ENCODE peak calls at places on chromosome 18, in six cellular contexts. N is suprapubic skin, O is GM12878, A is SK-N-SH, Q is H1, C is breast epithelium. S is an unnamed sample. For H3K36me3, the result is how much of the 10 kb centered on the place peaks cover.

GRCh38 chr18:47254341-47254939 is 3.0 kb upstream of the SKOR2 start:
- DNase-seq in N (no peak), O (no peak), A (no peak), Q (no peak), C (no peak), S (no peak)

GRCh38 chr18:76445741-76446232 is 49.3 kb downstream of the ZNF516 start:
- DNase-seq in N (peak), O (no peak), A (peak), Q (no peak), C (no peak), S (no peak)

GRCh38 chr18:56000041-56000440 is 412.0 kb upstream of the TCF4 start:
- DNase-seq in N (no peak), O (no peak), A (no peak), Q (no peak), C (no peak), S (no peak)

GRCh38 chr18:39523281-39523680 is 1957.7 kb upstream of the CELF4 start:
- DNase-seq in N (no peak), O (no peak), A (no peak), Q (no peak), C (no peak), S (no peak)

GRCh38 chr18:70450658-70451253 is 161.9 kb downstream of the SOCS6 start:
- DNase-seq in N (no peak), O (no peak), A (peak), Q (no peak), C (no peak), S (no peak)

GRCh38 chr18:67104700-67105284 is 411.7 kb downstream of the DSEL start:
- DNase-seq in N (no peak), O (no peak), A (peak), Q (peak), C (no peak), S (peak)

GRCh38 chr18:46155652-46156051 is 51.5 kb downstream of the HAUS1 start:
- DNase-seq in N (no peak), O (no peak), A (no peak), Q (no peak), C (no peak), S (no peak)

GRCh38 chr18:44651453-44651852 is 29.2 kb upstream of the SETBP1 start:
- DNase-seq in N (no peak), O (no peak), A (no peak), Q (no peak), C (no peak), S (no peak)

GRCh38 chr18:6203791-6204190 is 210.9 kb downstream of the L3MBTL4 start:
- DNase-seq in N (peak), O (no peak), A (no peak), Q (no peak), C (no peak), S (no peak)

GRCh38 chr18:76491436-76491800 is 3.6 kb downstream of the ZNF516 start:
- DNase-seq in N (no peak), O (no peak), A (peak), Q (no peak), C (peak), S (no peak)

GRCh38 chr18:47407736-47408135 is 156.3 kb upstream of the SKOR2 start:
- DNase-seq in N (no peak), O (no peak), A (no peak), Q (no peak), C (no peak), S (no peak)

GRCh38 chr18:32271649-32272324 is 81.9 kb downstream of the MEP1B start:
- DNase-seq in N (no peak), O (no peak), A (peak), Q (no peak), C (no peak), S (peak)

GRCh38 chr18:62496262-62496661 is 26.6 kb upstream of the ZCCHC2 start:
- DNase-seq in N (no peak), O (no peak), A (no peak), Q (no peak), C (no peak), S (no peak)

GRCh38 chr18:6734746-6735430 is 5.4 kb downstream of the ARHGAP28 start:
- DNase-seq in N (no peak), O (no peak), A (peak), Q (no peak), C (no peak), S (no peak)

GRCh38 chr18:5317186-5317585 is 21.7 kb upstream of the ZBTB14 start:
- DNase-seq in N (no peak), O (no peak), A (no peak), Q (no peak), C (no peak), S (no peak)

GRCh38 chr18:25005602-25006375 is 346.2 kb downstream of the ZNF521 start:
- DNase-seq in N (no peak), O (no peak), A (no peak), Q (no peak), C (no peak), S (no peak)

GRCh38 chr18:75162467-75162866 is 46.5 kb downstream of the PTGR3 start:
- DNase-seq in N (no peak), O (no peak), A (no peak), Q (no peak), C (no peak), S (no peak)

GRCh38 chr18:31237142-31237541 is 74.5 kb upstream of the DSC1 start:
- DNase-seq in N (no peak), O (no peak), A (no peak), Q (no peak), C (no peak), S (no peak)

GRCh38 chr18:46939337-46939963 is 22.0 kb downstream of the KATNAL2 start:
- DNase-seq in N (no peak), O (no peak), A (no peak), Q (no peak), C (no peak), S (no peak)

GRCh38 chr18:10025756-10026290 is 112.0 kb downstream of the VAPA start:
- DNase-seq in N (peak), O (no peak), A (no peak), Q (no peak), C (no peak), S (no peak)

GRCh38 chr18:23226930-23227728 is 91.8 kb downstream of the CABLES1 start:
- DNase-seq in N (no peak), O (no peak), A (no peak), Q (no peak), C (no peak), S (no peak)

GRCh38 chr18:62249478-62250097 is 62.5 kb downstream of the RELCH start:
- DNase-seq in N (peak), O (peak), A (peak), Q (no peak), C (peak), S (peak)

GRCh38 chr18:58370662-58371061 is 258.2 kb downstream of the ALPK2 start:
- DNase-seq in N (no peak), O (no peak), A (no peak), Q (no peak), C (no peak), S (no peak)

GRCh38 chr18:58373486-58373885 is 255.4 kb downstream of the ALPK2 start:
- DNase-seq in N (no peak), O (no peak), A (no peak), Q (no peak), C (no peak), S (no peak)

GRCh38 chr18:58378411-58378820 is 250.5 kb downstream of the ALPK2 start:
- DNase-seq in N (no peak), O (no peak), A (no peak), Q (no peak), C (no peak), S (no peak)

GRCh38 chr18:58378980-58379379 is 249.9 kb downstream of the ALPK2 start:
- DNase-seq in N (no peak), O (no peak), A (no peak), Q (no peak), C (no peak), S (no peak)

DNA sequence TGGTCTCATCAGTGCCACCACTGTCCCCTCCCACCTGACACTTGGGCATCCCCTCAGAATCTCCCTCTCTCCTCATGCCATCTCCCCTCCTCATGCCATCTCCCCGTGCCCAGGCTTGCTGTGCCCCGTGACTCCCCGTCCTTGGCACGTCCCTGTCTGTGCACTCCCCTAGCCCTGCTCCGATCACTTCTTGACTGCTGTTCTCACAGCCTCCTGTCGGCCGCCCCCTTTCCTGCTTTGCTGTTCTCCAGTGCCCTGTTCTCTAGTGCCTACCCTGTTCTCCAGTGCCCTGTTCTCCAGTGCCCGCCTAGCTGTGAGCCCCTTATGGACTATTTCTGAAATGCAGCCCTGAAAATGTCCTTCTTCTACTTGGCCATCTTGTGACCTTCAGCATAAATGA is 253.8 kb downstream of the ALPK2 start:
- DNase-seq in N (no peak), O (no peak), A (no peak), Q (no peak), C (no peak), S (no peak)
- H3K36me3 ChIP-seq in N (under half), O (under half), A (under half), Q (half or more), C (under half), S (under half)

DNA sequence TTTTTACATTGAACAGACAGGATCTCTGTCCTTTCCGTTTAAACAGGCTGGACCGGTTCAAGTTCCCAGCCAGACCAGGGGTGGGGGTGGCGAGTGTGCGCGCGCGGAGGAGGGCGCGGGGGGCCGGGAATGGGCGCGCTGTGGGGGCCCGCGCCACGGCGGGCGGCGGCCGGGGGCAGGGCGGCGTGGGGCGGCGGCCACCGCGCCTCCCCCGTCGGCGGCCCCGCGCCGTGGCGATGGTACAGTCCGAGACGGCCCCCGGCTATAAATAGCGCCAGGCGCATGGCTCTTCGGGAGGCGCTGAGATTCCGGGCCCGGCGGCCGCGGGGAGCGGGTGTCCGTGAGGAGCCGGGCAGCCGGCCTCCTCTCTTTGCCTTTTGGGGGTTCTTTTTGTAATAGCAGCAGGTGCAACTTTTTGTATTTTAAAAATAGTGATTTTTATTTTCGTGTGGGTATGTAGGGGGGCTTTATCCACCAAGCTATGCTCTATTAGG is 434 bp upstream of the CELF4 start:
- DNase-seq in N (no peak), O (no peak), A (peak), Q (no peak), C (no peak), S (no peak)
- TF ChIP-seq POLR2AphosphoS5 in N (no peak), O (no peak), A (peak), Q (peak), C (no peak), S (no peak)

GRCh38 chr18:8366070-8366469 is 243.2 kb upstream of the RAB12 start:
- DNase-seq in N (no peak), O (no peak), A (no peak), Q (no peak), C (no peak), S (no peak)

GRCh38 chr18:8364385-8364784 is 244.9 kb upstream of the RAB12 start:
- DNase-seq in N (no peak), O (no peak), A (no peak), Q (no peak), C (no peak), S (no peak)

GRCh38 chr18:8365006-8365405 is 244.2 kb upstream of the RAB12 start:
- DNase-seq in N (no peak), O (no peak), A (no peak), Q (no peak), C (no peak), S (no peak)

GRCh38 chr18:8366656-8367055 is 242.6 kb upstream of the RAB12 start:
- DNase-seq in N (no peak), O (no peak), A (peak), Q (no peak), C (no peak), S (no peak)

DNA sequence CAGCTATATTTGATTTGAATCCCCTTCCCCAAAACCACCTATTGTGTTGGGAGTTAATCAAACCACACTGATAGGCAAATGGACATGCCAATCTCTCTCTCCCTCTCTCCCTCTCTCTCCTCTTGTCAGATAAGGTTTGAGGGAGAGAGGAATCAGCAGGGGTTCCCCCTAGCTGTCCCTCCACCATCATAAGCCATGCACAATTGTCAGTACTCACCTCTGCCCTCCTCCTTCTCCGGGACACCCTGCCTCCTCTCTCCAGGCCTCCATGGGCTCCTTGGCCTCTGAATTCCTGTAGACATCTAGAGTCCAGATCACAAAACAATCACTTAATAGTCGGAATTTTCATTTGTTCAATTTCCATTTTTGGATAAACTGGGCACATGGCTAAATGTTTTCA is 243.7 kb upstream of the RAB12 start:
- DNase-seq in N (no peak), O (no peak), A (no peak), Q (no peak), C (no peak), S (no peak)
- H3K36me3 ChIP-seq in N (under half), O (under half), A (under half), Q (under half), C (under half), S (under half)

DNA sequence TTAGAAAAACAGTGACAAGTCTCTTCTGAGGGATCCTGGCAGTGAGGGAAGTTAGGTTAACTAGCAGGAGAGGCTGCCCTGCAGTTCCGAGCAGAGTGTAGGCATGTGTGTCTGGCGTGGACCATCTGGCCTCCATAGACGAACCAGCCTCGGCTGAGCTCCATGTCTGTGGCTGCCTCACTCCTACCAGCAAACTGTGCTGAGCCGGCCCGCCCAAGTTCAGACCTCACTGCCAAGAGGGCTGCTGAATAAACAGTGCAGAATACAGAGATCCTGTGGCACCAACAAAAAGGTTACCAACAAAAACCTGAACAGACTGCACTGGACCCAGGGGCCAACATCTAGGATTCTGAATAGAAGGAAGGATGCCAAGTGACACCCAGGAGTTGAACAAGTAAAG is 27.3 kb downstream of the INO80C start:
- DNase-seq in N (no peak), O (no peak), A (no peak), Q (no peak), C (no peak), S (no peak)
- TF ChIP-seq POLR2AphosphoS5 in N (no peak), O (no peak), A (no peak), Q (no peak), C (no peak), S (no peak)

GRCh38 chr18:3170762-3171161 is 49.0 kb downstream of the MYOM1 start:
- DNase-seq in N (no peak), O (no peak), A (no peak), Q (no peak), C (no peak), S (no peak)

GRCh38 chr18:3172081-3172480 is 47.7 kb downstream of the MYOM1 start:
- DNase-seq in N (no peak), O (no peak), A (no peak), Q (no peak), C (no peak), S (no peak)

GRCh38 chr18:3175195-3175758 is 44.5 kb downstream of the MYOM1 start:
- DNase-seq in N (no peak), O (no peak), A (no peak), Q (no peak), C (no peak), S (no peak)

DNA sequence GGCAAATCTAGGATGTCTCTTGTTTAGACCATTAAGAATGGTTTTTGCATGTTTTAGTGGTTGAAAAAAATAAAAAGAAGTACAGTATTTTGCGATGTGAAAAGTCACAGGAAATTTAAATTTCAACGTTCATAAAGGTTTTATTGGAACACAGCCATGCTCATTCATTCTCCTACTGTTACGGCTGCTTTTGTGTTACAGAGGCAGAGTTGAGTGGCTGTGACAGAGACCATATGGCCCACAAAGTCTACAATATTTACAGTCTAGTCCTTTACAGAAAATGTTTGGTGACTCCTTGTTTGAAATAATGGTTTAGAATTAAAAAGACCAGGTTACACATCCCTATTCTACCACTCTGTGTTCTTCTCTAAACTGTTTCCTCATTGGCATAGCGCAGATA is 48.1 kb downstream of the MYOM1 start:
- DNase-seq in N (no peak), O (no peak), A (no peak), Q (no peak), C (no peak), S (no peak)
- H3K36me3 ChIP-seq in N (under half), O (under half), A (under half), Q (under half), C (under half), S (under half)

GRCh38 chr18:58104071-58104470 is 60.0 kb downstream of the NEDD4L start:
- DNase-seq in N (no peak), O (no peak), A (no peak), Q (no peak), C (no peak), S (no peak)
- TF ChIP-seq POLR2AphosphoS5 in N (no peak), O (no peak), A (no peak), Q (no peak), C (no peak), S (no peak)

GRCh38 chr18:79360933-79361332 is 34.8 kb upstream of the NFATC1 start:
- DNase-seq in N (no peak), O (no peak), A (no peak), Q (no peak), C (no peak), S (no peak)
- H3K36me3 ChIP-seq in N (under half), O (under half), A (under half), Q (under half), C (under half), S (under half)

GRCh38 chr18:49884465-49884864 is 71.1 kb upstream of the ACAA2 start:
- DNase-seq in N (no peak), O (no peak), A (no peak), Q (no peak), C (no peak), S (no peak)

GRCh38 chr18:49886891-49887764 is 73.8 kb upstream of the ACAA2 start:
- DNase-seq in N (no peak), O (no peak), A (no peak), Q (no peak), C (no peak), S (no peak)

GRCh38 chr18:49880656-49881055 is 67.3 kb upstream of the ACAA2 start:
- DNase-seq in N (no peak), O (no peak), A (no peak), Q (no peak), C (no peak), S (no peak)

GRCh38 chr18:49890041-49890440 is 76.7 kb upstream of the ACAA2 start:
- DNase-seq in N (no peak), O (no peak), A (no peak), Q (no peak), C (no peak), S (no peak)

GRCh38 chr18:49884959-49885358 is 71.6 kb upstream of the ACAA2 start:
- DNase-seq in N (no peak), O (no peak), A (no peak), Q (no peak), C (no peak), S (no peak)
- TF ChIP-seq POLR2AphosphoS5 in N (no peak), O (no peak), A (no peak), Q (no peak), C (no peak), S (no peak)

S was measured in SK-N-MC.